ENCODE peak calls at places on chromosomes 6 and 20, in nine cellular contexts. One of them, this sample, is unnamed.

GRCh38 chr6:23414204-23414501 is 711.9 kb upstream of the NRSN1 start:
- DNase-seq in A549: no peak
- DNase-seq in stomach: no peak
- DNase-seq in A673: peak
- DNase-seq in psoas muscle: no peak
- DNase-seq in choroid plexus epithelial cell: peak
- DNase-seq in SJSA1: no peak
- DNase-seq in upper lobe of right lung: no peak
- DNase-seq in heart left ventricle: no peak
- DNase-seq in this sample: peak

GRCh38 chr6:34229877-34230276 is 6.8 kb upstream of the HMGA1 start:
- DNase-seq in SJSA1: no peak
- DNase-seq in upper lobe of right lung: no peak
- DNase-seq in choroid plexus epithelial cell: no peak
- DNase-seq in A549: no peak
- DNase-seq in heart left ventricle: no peak
- DNase-seq in stomach: no peak
- DNase-seq in psoas muscle: no peak
- DNase-seq in A673: no peak
- DNase-seq in this sample: no peak

GRCh38 chr6:6003334-6004146 is 3.2 kb downstream of the NRN1 start:
- DNase-seq in choroid plexus epithelial cell: no peak
- DNase-seq in heart left ventricle: no peak
- DNase-seq in A549: no peak
- DNase-seq in upper lobe of right lung: no peak
- DNase-seq in psoas muscle: no peak
- DNase-seq in stomach: no peak
- DNase-seq in SJSA1: no peak
- DNase-seq in A673: peak
- DNase-seq in this sample: no peak

GRCh38 chr6:41548098-41548840 is 2.1 kb downstream of the FOXP4 start:
- DNase-seq in stomach: no peak
- DNase-seq in A673: no peak
- DNase-seq in choroid plexus epithelial cell: no peak
- DNase-seq in A549: no peak
- DNase-seq in SJSA1: no peak
- DNase-seq in heart left ventricle: no peak
- DNase-seq in psoas muscle: no peak
- DNase-seq in upper lobe of right lung: peak
- DNase-seq in this sample: no peak

GRCh38 chr6:22025468-22026159 is 271.2 kb downstream of the PRL start:
- DNase-seq in A549: peak
- DNase-seq in SJSA1: peak
- DNase-seq in psoas muscle: no peak
- DNase-seq in upper lobe of right lung: no peak
- DNase-seq in heart left ventricle: no peak
- DNase-seq in choroid plexus epithelial cell: peak
- DNase-seq in stomach: no peak
- DNase-seq in A673: peak
- DNase-seq in this sample: peak

GRCh38 chr20:34979366-34980153 is 23.9 kb downstream of the MYH7B start:
- DNase-seq in A673: peak
- DNase-seq in choroid plexus epithelial cell: no peak
- DNase-seq in heart left ventricle: peak
- DNase-seq in A549: no peak
- DNase-seq in psoas muscle: peak
- DNase-seq in stomach: no peak
- DNase-seq in upper lobe of right lung: no peak
- DNase-seq in SJSA1: no peak
- DNase-seq in this sample: no peak

GRCh38 chr20:54103067-54103761 is 32.8 kb upstream of the BCAS1 start:
- DNase-seq in choroid plexus epithelial cell: peak
- DNase-seq in A673: peak
- DNase-seq in A549: peak
- DNase-seq in heart left ventricle: peak
- DNase-seq in stomach: peak
- DNase-seq in SJSA1: peak
- DNase-seq in upper lobe of right lung: peak
- DNase-seq in psoas muscle: peak
- DNase-seq in this sample: peak

GRCh38 chr20:38447931-38448675 is 13.0 kb upstream of the SNHG17 start:
- DNase-seq in stomach: no peak
- DNase-seq in psoas muscle: no peak
- DNase-seq in SJSA1: no peak
- DNase-seq in A549: no peak
- DNase-seq in A673: no peak
- DNase-seq in choroid plexus epithelial cell: no peak
- DNase-seq in heart left ventricle: no peak
- DNase-seq in upper lobe of right lung: no peak
- DNase-seq in this sample: no peak

GRCh38 chr20:41352666-41353065 is 12.0 kb downstream of the LPIN3 start:
- DNase-seq in choroid plexus epithelial cell: no peak
- DNase-seq in A549: no peak
- DNase-seq in SJSA1: no peak
- DNase-seq in upper lobe of right lung: no peak
- DNase-seq in A673: no peak
- DNase-seq in psoas muscle: no peak
- DNase-seq in heart left ventricle: no peak
- DNase-seq in stomach: no peak
- DNase-seq in this sample: no peak

GRCh38 chr6:15675537-15676170 is 12.8 kb upstream of the DTNBP1 start:
- DNase-seq in stomach: no peak
- DNase-seq in A549: no peak
- DNase-seq in A673: no peak
- DNase-seq in heart left ventricle: no peak
- DNase-seq in upper lobe of right lung: no peak
- DNase-seq in choroid plexus epithelial cell: no peak
- DNase-seq in SJSA1: no peak
- DNase-seq in psoas muscle: no peak
- DNase-seq in this sample: no peak

GRCh38 chr6:40930045-40930444 is 109.0 kb downstream of the UNC5CL start:
- DNase-seq in choroid plexus epithelial cell: no peak
- DNase-seq in psoas muscle: no peak
- DNase-seq in SJSA1: no peak
- DNase-seq in A673: no peak
- DNase-seq in upper lobe of right lung: no peak
- DNase-seq in A549: no peak
- DNase-seq in heart left ventricle: no peak
- DNase-seq in stomach: no peak
- DNase-seq in this sample: no peak

GRCh38 chr6:109760208-109760607 is 69.1 kb downstream of the FIG4 start:
- DNase-seq in psoas muscle: no peak
- DNase-seq in stomach: no peak
- DNase-seq in SJSA1: no peak
- DNase-seq in A673: no peak
- DNase-seq in A549: no peak
- DNase-seq in heart left ventricle: no peak
- DNase-seq in upper lobe of right lung: no peak
- DNase-seq in choroid plexus epithelial cell: peak
- DNase-seq in this sample: no peak

GRCh38 chr6:82589509-82590206 is 226.0 kb downstream of the TPBG start:
- DNase-seq in choroid plexus epithelial cell: peak
- DNase-seq in psoas muscle: no peak
- DNase-seq in SJSA1: peak
- DNase-seq in upper lobe of right lung: no peak
- DNase-seq in A549: peak
- DNase-seq in heart left ventricle: no peak
- DNase-seq in A673: peak
- DNase-seq in stomach: no peak
- DNase-seq in this sample: peak

GRCh38 chr20:8756410-8756809 is 312.5 kb upstream of the PLCB4 start:
- DNase-seq in A549: peak
- DNase-seq in SJSA1: peak
- DNase-seq in A673: peak
- DNase-seq in upper lobe of right lung: no peak
- DNase-seq in stomach: no peak
- DNase-seq in choroid plexus epithelial cell: peak
- DNase-seq in psoas muscle: peak
- DNase-seq in heart left ventricle: no peak
- DNase-seq in this sample: peak

GRCh38 chr20:3712279-3712873 is at the start of gene SIGLEC1:
- DNase-seq in A549: no peak
- DNase-seq in stomach: peak
- DNase-seq in choroid plexus epithelial cell: no peak
- DNase-seq in heart left ventricle: peak
- DNase-seq in psoas muscle: peak
- DNase-seq in A673: no peak
- DNase-seq in SJSA1: no peak
- DNase-seq in upper lobe of right lung: peak
- DNase-seq in this sample: no peak

GRCh38 chr6:2840794-2841061 is 935 bp downstream of the SERPINB1 start:
- DNase-seq in A673: no peak
- DNase-seq in stomach: no peak
- DNase-seq in choroid plexus epithelial cell: no peak
- DNase-seq in upper lobe of right lung: no peak
- DNase-seq in SJSA1: no peak
- DNase-seq in heart left ventricle: no peak
- DNase-seq in A549: no peak
- DNase-seq in psoas muscle: no peak
- DNase-seq in this sample: no peak

GRCh38 chr6:2841264-2842138 is at the start of gene SERPINB1:
- DNase-seq in A673: peak
- DNase-seq in A549: peak
- DNase-seq in psoas muscle: peak
- DNase-seq in SJSA1: peak
- DNase-seq in choroid plexus epithelial cell: peak
- DNase-seq in upper lobe of right lung: peak
- DNase-seq in stomach: peak
- DNase-seq in heart left ventricle: peak
- DNase-seq in this sample: peak

GRCh38 chr6:2842139-2842552 is 483 bp upstream of the SERPINB1 start:
- DNase-seq in stomach: no peak
- DNase-seq in SJSA1: no peak
- DNase-seq in A549: no peak
- DNase-seq in psoas muscle: no peak
- DNase-seq in upper lobe of right lung: no peak
- DNase-seq in A673: no peak
- DNase-seq in heart left ventricle: no peak
- DNase-seq in choroid plexus epithelial cell: no peak
- DNase-seq in this sample: no peak

GRCh38 chr6:2839982-2840793 is 1.5 kb downstream of the SERPINB1 start:
- DNase-seq in choroid plexus epithelial cell: no peak
- DNase-seq in stomach: no peak
- DNase-seq in A673: no peak
- DNase-seq in psoas muscle: no peak
- DNase-seq in upper lobe of right lung: no peak
- DNase-seq in A549: no peak
- DNase-seq in heart left ventricle: no peak
- DNase-seq in SJSA1: no peak
- DNase-seq in this sample: no peak

GRCh38 chr6:2839195-2839981 is 2.3 kb downstream of the SERPINB1 start:
- DNase-seq in A673: peak
- DNase-seq in psoas muscle: no peak
- DNase-seq in stomach: peak
- DNase-seq in SJSA1: no peak
- DNase-seq in upper lobe of right lung: no peak
- DNase-seq in choroid plexus epithelial cell: peak
- DNase-seq in heart left ventricle: peak
- DNase-seq in A549: peak
- DNase-seq in this sample: peak
- H3K4me3 ChIP-seq in A673: no peak
- H3K4me3 ChIP-seq in psoas muscle: peak
- H3K4me3 ChIP-seq in stomach: peak
- H3K4me3 ChIP-seq in SJSA1: no peak
- H3K4me3 ChIP-seq in upper lobe of right lung: peak
- H3K4me3 ChIP-seq in choroid plexus epithelial cell: no peak
- H3K4me3 ChIP-seq in heart left ventricle: no peak
- H3K4me3 ChIP-seq in A549: peak
- H3K4me3 ChIP-seq in this sample: peak

GRCh38 chr6:17962436-17963031 is 24.9 kb downstream of the KIF13A start:
- DNase-seq in choroid plexus epithelial cell: peak
- DNase-seq in psoas muscle: peak
- DNase-seq in A549: peak
- DNase-seq in heart left ventricle: peak
- DNase-seq in upper lobe of right lung: no peak
- DNase-seq in A673: no peak
- DNase-seq in stomach: no peak
- DNase-seq in SJSA1: peak
- DNase-seq in this sample: peak
- H3K4me3 ChIP-seq in choroid plexus epithelial cell: no peak
- H3K4me3 ChIP-seq in psoas muscle: no peak
- H3K4me3 ChIP-seq in A549: no peak
- H3K4me3 ChIP-seq in heart left ventricle: no peak
- H3K4me3 ChIP-seq in upper lobe of right lung: no peak
- H3K4me3 ChIP-seq in A673: no peak
- H3K4me3 ChIP-seq in stomach: no peak
- H3K4me3 ChIP-seq in SJSA1: no peak
- H3K4me3 ChIP-seq in this sample: peak

GRCh38 chr6:116568851-116569755 is 2.2 kb upstream of the RWDD1 start:
- DNase-seq in A549: no peak
- DNase-seq in psoas muscle: no peak
- DNase-seq in upper lobe of right lung: no peak
- DNase-seq in choroid plexus epithelial cell: no peak
- DNase-seq in heart left ventricle: no peak
- DNase-seq in A673: no peak
- DNase-seq in SJSA1: no peak
- DNase-seq in stomach: no peak
- DNase-seq in this sample: no peak
- H3K4me3 ChIP-seq in A549: no peak
- H3K4me3 ChIP-seq in psoas muscle: no peak
- H3K4me3 ChIP-seq in upper lobe of right lung: no peak
- H3K4me3 ChIP-seq in choroid plexus epithelial cell: no peak
- H3K4me3 ChIP-seq in heart left ventricle: no peak
- H3K4me3 ChIP-seq in A673: no peak
- H3K4me3 ChIP-seq in SJSA1: no peak
- H3K4me3 ChIP-seq in stomach: no peak
- H3K4me3 ChIP-seq in this sample: no peak

GRCh38 chr6:39792501-39793450 is 600 bp downstream of the DAAM2 start:
- DNase-seq in SJSA1: no peak
- DNase-seq in heart left ventricle: peak
- DNase-seq in psoas muscle: peak
- DNase-seq in A673: no peak
- DNase-seq in choroid plexus epithelial cell: no peak
- DNase-seq in A549: no peak
- DNase-seq in stomach: no peak
- DNase-seq in upper lobe of right lung: no peak
- DNase-seq in this sample: peak

GRCh38 chr6:39791311-39791710 is 865 bp upstream of the DAAM2 start:
- DNase-seq in choroid plexus epithelial cell: no peak
- DNase-seq in SJSA1: no peak
- DNase-seq in upper lobe of right lung: no peak
- DNase-seq in psoas muscle: no peak
- DNase-seq in stomach: no peak
- DNase-seq in heart left ventricle: no peak
- DNase-seq in A673: peak
- DNase-seq in A549: no peak
- DNase-seq in this sample: peak

GRCh38 chr6:39793528-39793927 is 1.4 kb downstream of the DAAM2 start:
- DNase-seq in upper lobe of right lung: no peak
- DNase-seq in choroid plexus epithelial cell: no peak
- DNase-seq in heart left ventricle: no peak
- DNase-seq in psoas muscle: no peak
- DNase-seq in stomach: no peak
- DNase-seq in A673: no peak
- DNase-seq in SJSA1: no peak
- DNase-seq in A549: no peak
- DNase-seq in this sample: peak

GRCh38 chr6:39790772-39791171 is 1.4 kb upstream of the DAAM2 start:
- DNase-seq in A549: no peak
- DNase-seq in upper lobe of right lung: no peak
- DNase-seq in psoas muscle: no peak
- DNase-seq in heart left ventricle: no peak
- DNase-seq in stomach: peak
- DNase-seq in choroid plexus epithelial cell: no peak
- DNase-seq in A673: no peak
- DNase-seq in SJSA1: no peak
- DNase-seq in this sample: no peak

GRCh38 chr6:39791850-39792500 is at the start of gene DAAM2:
- DNase-seq in heart left ventricle: peak
- DNase-seq in SJSA1: peak
- DNase-seq in psoas muscle: peak
- DNase-seq in A549: no peak
- DNase-seq in stomach: peak
- DNase-seq in upper lobe of right lung: peak
- DNase-seq in choroid plexus epithelial cell: peak
- DNase-seq in A673: peak
- DNase-seq in this sample: peak
- H3K4me3 ChIP-seq in heart left ventricle: peak
- H3K4me3 ChIP-seq in SJSA1: peak
- H3K4me3 ChIP-seq in psoas muscle: peak
- H3K4me3 ChIP-seq in A549: peak
- H3K4me3 ChIP-seq in stomach: peak
- H3K4me3 ChIP-seq in upper lobe of right lung: peak
- H3K4me3 ChIP-seq in choroid plexus epithelial cell: peak
- H3K4me3 ChIP-seq in A673: peak
- H3K4me3 ChIP-seq in this sample: peak

This sample was measured in adipocyte.